ENCODE peak calls at places on chromosomes 6 and 20, in five cellular contexts. F is fibroblast of the aortic adventitia, G is brain microvascular endothelial cell, E is left ventricle myocardium inferior, D is A673. V is an unnamed sample.

GRCh38 chr6:79802657-79803310 is 144.6 kb downstream of the ELOVL4 start:
- DNase-seq in F (no peak), D (no peak), G (no peak), E (no peak), V (no peak)

GRCh38 chr6:40349566-40350192 is 237.5 kb downstream of the LRFN2 start:
- DNase-seq in D (no peak), E (no peak), F (no peak), G (no peak), V (no peak)

GRCh38 chr6:11968241-11968806 is 43.8 kb upstream of the HIVEP1 start:
- DNase-seq in D (no peak), F (no peak), E (no peak), G (no peak), V (no peak)

GRCh38 chr6:108295676-108296075 is 822 bp downstream of the AFG1L start:
- DNase-seq in F (no peak), E (no peak), G (no peak), D (peak), V (no peak)

GRCh38 chr6:103895136-103895535 is 964.6 kb downstream of the HACE1 start:
- DNase-seq in D (no peak), E (no peak), F (no peak), G (no peak), V (no peak)

GRCh38 chr6:142763205-142763604 is 181.8 kb downstream of the HIVEP2 start:
- DNase-seq in D (peak), E (no peak), F (peak), G (no peak), V (peak)

GRCh38 chr6:144644776-144645175 is 359.6 kb downstream of the UTRN start:
- DNase-seq in E (no peak), D (no peak), G (no peak), F (peak), V (peak)

GRCh38 chr20:9220874-9221547 is 152.1 kb downstream of the PLCB4 start:
- DNase-seq in D (no peak), E (no peak), G (peak), F (peak), V (peak)

GRCh38 chr6:36204068-36204753 is 7.7 kb downstream of the BRPF3 start:
- DNase-seq in D (no peak), G (no peak), F (no peak), E (no peak), V (no peak)

GRCh38 chr6:21987501-21987957 is 309.3 kb downstream of the PRL start:
- DNase-seq in E (peak), F (peak), D (peak), G (peak), V (peak)

GRCh38 chr6:141203902-141204575 is 928.7 kb upstream of the GJE1 start:
- DNase-seq in E (no peak), G (peak), D (no peak), F (peak), V (peak)

GRCh38 chr6:169156108-169156821 is 97.4 kb downstream of the THBS2 start:
- DNase-seq in E (no peak), D (no peak), F (peak), G (peak), V (peak)

GRCh38 chr6:99589290-99589672 is 17.4 kb upstream of the PRDM13 start:
- DNase-seq in E (no peak), F (no peak), G (no peak), D (no peak), V (no peak)

GRCh38 chr6:144265061-144265357 is 20.1 kb upstream of the UTRN start:
- DNase-seq in G (peak), D (peak), F (peak), E (no peak), V (peak)

GRCh38 chr6:137486388-137486787 is 7.8 kb downstream of the OLIG3 start:
- DNase-seq in F (no peak), D (no peak), G (no peak), E (no peak), V (no peak)

GRCh38 chr6:95280690-95281273 is 296.6 kb upstream of the MANEA start:
- DNase-seq in G (no peak), E (no peak), D (peak), F (peak), V (peak)

GRCh38 chr20:13771853-13772453 is 12.8 kb downstream of the ESF1 start:
- DNase-seq in D (peak), F (peak), G (no peak), E (no peak), V (peak)

GRCh38 chr6:64280569-64280968 is 645.0 kb downstream of the PHF3 start:
- DNase-seq in D (peak), E (no peak), F (peak), G (no peak), V (peak)

GRCh38 chr20:63000036-63000435 is 6.7 kb downstream of the BHLHE23 start:
- DNase-seq in E (no peak), G (no peak), F (no peak), D (no peak), V (no peak)

GRCh38 chr6:33547499-33547898 is 32.6 kb downstream of the BAK1 start:
- DNase-seq in G (no peak), E (no peak), D (no peak), F (no peak), V (no peak)

GRCh38 chr6:18262812-18263560 is 1.3 kb downstream of the DEK start:
- DNase-seq in D (peak), G (no peak), E (no peak), F (peak), V (peak)

GRCh38 chr6:113651120-113651519 is 206.0 kb upstream of the MARCKS start:
- DNase-seq in D (no peak), G (no peak), F (no peak), E (peak), V (no peak)

GRCh38 chr6:91167846-91168245 is 581.0 kb upstream of the MAP3K7 start:
- DNase-seq in D (peak), F (no peak), G (no peak), E (no peak), V (no peak)

GRCh38 chr6:116087437-116088027 is 13.1 kb upstream of the NT5DC1 start:
- DNase-seq in D (no peak), E (no peak), F (peak), G (peak), V (peak)

GRCh38 chr20:62233684-62234083 is 4.6 kb upstream of the OSBPL2 start:
- DNase-seq in F (no peak), E (no peak), G (no peak), D (no peak), V (no peak)

GRCh38 chr6:133965817-133966360 is 12.9 kb downstream of the TBPL1 start:
- DNase-seq in G (no peak), E (no peak), D (no peak), F (no peak), V (no peak)

GRCh38 chr6:3283641-3284435 is 25.1 kb downstream of the PSMG4 start:
- DNase-seq in G (no peak), E (no peak), D (no peak), F (no peak), V (no peak)

GRCh38 chr20:25389858-25390537 is 637 bp downstream of the ABHD12 start:
- DNase-seq in E (peak), F (no peak), D (peak), G (no peak), V (no peak)

GRCh38 chr6:38484656-38485055 is 155.1 kb downstream of the BTBD9 start:
- DNase-seq in E (no peak), G (no peak), F (no peak), D (no peak), V (no peak)

GRCh38 chr6:38774933-38775707 is 60.0 kb downstream of the DNAH8 start:
- DNase-seq in G (no peak), D (no peak), F (no peak), E (no peak), V (no peak)

GRCh38 chr6:156953478-156954146 is 176.4 kb downstream of the ARID1B start:
- DNase-seq in E (no peak), G (peak), D (peak), F (peak), V (peak)

GRCh38 chr20:35263609-35264223 is 14.2 kb downstream of the MMP24OS start:
- DNase-seq in E (peak), G (no peak), F (no peak), D (no peak), V (no peak)

GRCh38 chr20:53677447-53678314 is 84.0 kb upstream of the ZNF217 start:
- DNase-seq in D (peak), F (peak), G (no peak), E (peak), V (peak)

GRCh38 chr20:50731930-50732690 is 730 bp downstream of the PARD6B start:
- DNase-seq in E (no peak), G (no peak), D (peak), F (no peak), V (no peak)

GRCh38 chr20:41017448-41018042 is 11.1 kb upstream of the TOP1 start:
- DNase-seq in E (no peak), F (no peak), D (no peak), G (no peak), V (no peak)

GRCh38 chr6:69914015-69914485 is 47.7 kb downstream of the COL19A1 start:
- DNase-seq in E (no peak), D (peak), F (no peak), G (no peak), V (no peak)

GRCh38 chr6:28206527-28207243 is 18.4 kb upstream of the ZSCAN9 start:
- DNase-seq in G (no peak), E (no peak), F (no peak), D (no peak), V (no peak)

GRCh38 chr20:31587545-31588389 is 17.3 kb upstream of the ID1 start:
- DNase-seq in E (peak), D (no peak), G (no peak), F (peak), V (peak)
- H3K4me3 ChIP-seq in E (peak), D (peak), G (peak), F (peak), V (peak)

GRCh38 chr20:44736170-44737021 is 9.3 kb upstream of the KCNK15 start:
- DNase-seq in F (peak), G (peak), D (peak), E (no peak), V (peak)
- TF ChIP-seq CTCF in F (no peak), G (peak), D (peak), E (no peak), V (no peak)

GRCh38 chr6:135722679-135723078 is 128.8 kb upstream of the PDE7B start:
- DNase-seq in E (no peak), G (peak), D (peak), F (peak), V (peak)
- H3K4me3 ChIP-seq in E (no peak), G (no peak), D (no peak), F (no peak), V (no peak)

DNA sequence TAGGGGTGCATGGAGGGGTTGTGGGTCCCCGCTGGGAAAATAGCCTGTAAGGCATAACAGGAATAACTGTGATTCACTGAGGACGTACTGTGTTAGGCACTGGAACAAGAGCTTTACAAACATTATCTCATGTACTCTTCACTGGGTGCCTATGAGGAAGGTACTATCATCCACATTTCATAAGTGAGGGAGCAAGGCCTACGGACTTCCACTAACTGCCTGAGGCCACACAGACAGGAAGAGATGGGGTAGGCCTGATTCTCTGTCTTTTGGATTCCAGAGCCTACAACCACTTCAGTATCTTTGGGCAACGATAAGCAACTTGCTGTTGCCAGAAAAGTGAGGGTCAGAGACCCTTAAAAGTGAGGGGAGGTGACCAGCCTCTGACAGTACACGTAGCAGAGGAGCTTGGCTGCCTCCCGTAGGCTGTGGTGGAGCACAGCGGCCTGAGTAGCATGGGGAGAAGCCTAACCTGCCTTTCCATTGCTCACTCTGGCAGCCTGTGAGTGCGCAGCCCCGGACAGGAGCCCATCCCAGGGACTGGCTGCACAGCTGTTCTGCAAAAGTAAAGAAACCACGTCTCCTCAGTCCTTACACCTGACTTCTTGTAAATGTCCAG is 30.4 kb downstream of the PSMB1 start:
- DNase-seq in F (peak), E (no peak), G (no peak), D (peak), V (peak)
- TF ChIP-seq CTCF in F (no peak), E (peak), G (peak), D (peak), V (peak)

GRCh38 chr20:33693741-33694645 is 7.8 kb upstream of the E2F1 start:
- DNase-seq in E (peak), D (no peak), G (no peak), F (peak), V (no peak)
- H3K4me3 ChIP-seq in E (no peak), D (no peak), G (no peak), F (no peak), V (no peak)

DNA sequence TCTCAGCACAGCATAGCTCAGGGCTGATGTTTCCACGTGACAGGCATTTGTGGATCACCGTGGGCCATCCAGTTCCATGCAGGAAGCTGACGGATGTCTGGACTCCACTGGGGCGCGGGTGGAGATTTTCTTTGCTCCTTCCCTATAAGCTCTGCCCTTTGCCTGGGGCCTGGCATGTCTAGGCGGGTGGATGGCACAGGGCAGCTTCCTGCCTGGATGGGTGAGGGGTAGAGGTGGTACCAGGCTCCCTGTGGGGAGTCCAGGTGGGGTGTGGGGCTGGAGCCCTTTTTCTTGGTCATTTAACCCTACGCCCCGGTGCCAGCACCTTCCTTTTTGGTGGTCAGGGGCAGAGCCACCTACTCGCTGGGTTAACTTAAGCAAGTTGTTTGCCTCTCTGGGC is 10.4 kb downstream of the FAM110A start:
- DNase-seq in E (no peak), F (no peak), D (no peak), G (no peak), V (no peak)
- TF ChIP-seq CTCF in E (no peak), F (no peak), D (no peak), G (no peak), V (no peak)

GRCh38 chr6:20411953-20412352 is 10.3 kb downstream of the E2F3 start:
- DNase-seq in G (no peak), F (no peak), E (no peak), D (no peak), V (no peak)
- H3K4me3 ChIP-seq in G (no peak), F (no peak), E (no peak), D (no peak), V (no peak)

DNA sequence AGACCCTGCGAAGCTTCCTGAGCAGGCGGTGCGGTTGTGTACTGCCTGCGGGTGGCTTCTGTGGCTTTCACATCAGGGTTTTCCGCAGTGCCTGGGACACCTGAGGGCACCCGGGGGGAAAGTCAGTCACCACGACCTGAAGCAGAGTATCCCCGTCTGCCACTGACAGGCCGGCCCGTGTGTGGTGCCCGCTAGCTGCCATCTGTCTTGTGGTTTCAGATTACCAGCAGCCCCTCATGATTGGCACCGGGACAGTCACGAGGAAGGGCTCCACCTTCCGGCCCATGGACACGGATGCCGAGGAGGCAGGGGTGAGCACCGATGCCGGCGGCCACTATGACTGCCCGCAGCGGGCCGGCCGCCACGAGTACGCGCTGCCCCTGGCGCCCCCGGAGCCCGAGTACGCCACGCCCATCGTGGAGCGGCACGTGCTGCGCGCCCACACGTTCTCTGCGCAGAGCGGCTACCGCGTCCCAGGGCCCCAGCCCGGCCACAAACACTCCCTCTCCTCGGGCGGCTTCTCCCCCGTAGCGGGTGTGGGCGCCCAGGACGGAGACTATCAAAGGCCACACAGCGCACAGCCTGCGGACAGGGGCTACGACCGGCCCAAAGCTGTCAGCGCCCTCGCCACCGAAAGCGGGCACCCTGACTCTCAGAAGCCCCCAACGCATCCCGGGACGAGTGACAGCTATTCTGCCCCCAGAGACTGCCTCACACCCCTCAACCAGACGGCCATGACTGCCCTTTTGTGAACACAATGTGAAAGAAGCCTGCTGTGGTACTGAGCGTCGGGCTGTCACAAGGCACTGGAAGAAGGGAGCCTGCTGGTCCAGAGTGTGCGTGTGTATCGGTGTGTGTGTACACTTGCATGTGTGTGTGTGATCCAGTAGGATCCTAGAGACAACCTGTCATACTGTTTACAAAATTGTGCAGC is 54.4 kb downstream of the GOPC start:
- DNase-seq in F (no peak), G (peak), D (no peak), E (peak), V (peak)
- TF ChIP-seq CTCF in F (no peak), G (peak), D (no peak), E (peak), V (no peak)

GRCh38 chr20:57266251-57267157 is at the start of gene BMP7:
- DNase-seq in D (peak), G (no peak), E (no peak), F (no peak), V (no peak)

GRCh38 chr20:57263767-57264150 is 2.7 kb downstream of the BMP7 start:
- DNase-seq in D (no peak), E (no peak), F (no peak), G (no peak), V (no peak)

GRCh38 chr20:57265649-57266250 is 691 bp downstream of the BMP7 start:
- DNase-seq in D (no peak), G (no peak), E (no peak), F (no peak), V (peak)

GRCh38 chr20:57264151-57264792 is 2.2 kb downstream of the BMP7 start:
- DNase-seq in G (no peak), D (no peak), E (peak), F (no peak), V (no peak)

GRCh38 chr20:57264908-57265648 is 1.4 kb downstream of the BMP7 start:
- DNase-seq in E (no peak), D (no peak), G (no peak), F (no peak), V (no peak)
- H3K4me3 ChIP-seq in E (peak), D (peak), G (no peak), F (no peak), V (no peak)

DNA sequence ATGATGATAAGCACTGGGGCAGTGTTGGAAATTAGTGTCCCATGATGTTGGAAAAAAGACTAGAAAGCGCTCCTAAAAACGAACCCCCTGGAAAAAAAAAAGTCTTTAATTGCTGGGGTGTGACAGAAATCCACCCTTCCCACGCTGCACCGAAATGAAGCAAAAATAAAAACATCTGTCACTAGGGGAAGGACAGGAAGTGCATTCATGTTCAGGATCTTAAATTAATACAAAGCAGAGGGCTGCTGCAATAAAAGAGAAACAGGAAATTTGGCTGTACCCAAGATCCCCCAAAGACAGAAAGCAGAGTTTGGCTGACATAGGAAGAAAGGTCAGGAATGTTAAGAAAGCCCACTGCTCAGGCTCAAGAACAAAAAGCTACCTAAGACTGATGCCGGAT is 333.9 kb downstream of the TBC1D32 start:
- DNase-seq in D (peak), F (no peak), G (no peak), E (no peak), V (no peak)
- TF ChIP-seq CTCF in D (no peak), F (no peak), G (no peak), E (no peak), V (no peak)